ENCODE peak calls at places on chromosome 11, in six cellular contexts. One of them, this sample, is unnamed.

GRCh38 chr11:96875772-96876171 is 486.0 kb downstream of the JRKL start:
- DNase-seq in cardiac fibroblast: no peak
- DNase-seq in choroid plexus epithelial cell: no peak
- DNase-seq in pancreas: no peak
- DNase-seq in bronchial epithelial cell: no peak
- DNase-seq in ovary: no peak
- DNase-seq in this sample: no peak

GRCh38 chr11:48141475-48142100 is 75.0 kb upstream of the OR4B1 start:
- DNase-seq in cardiac fibroblast: peak
- DNase-seq in choroid plexus epithelial cell: peak
- DNase-seq in pancreas: no peak
- DNase-seq in bronchial epithelial cell: no peak
- DNase-seq in ovary: no peak
- DNase-seq in this sample: peak

GRCh38 chr11:62611705-62612365 is 740 bp downstream of the EML3 start:
- DNase-seq in cardiac fibroblast: peak
- DNase-seq in choroid plexus epithelial cell: peak
- DNase-seq in pancreas: no peak
- DNase-seq in bronchial epithelial cell: no peak
- DNase-seq in ovary: peak
- DNase-seq in this sample: peak

GRCh38 chr11:89293966-89294679 is 116.4 kb downstream of the TYR start:
- DNase-seq in cardiac fibroblast: peak
- DNase-seq in choroid plexus epithelial cell: peak
- DNase-seq in pancreas: no peak
- DNase-seq in bronchial epithelial cell: peak
- DNase-seq in ovary: peak
- DNase-seq in this sample: peak

GRCh38 chr11:87173185-87174039 is 135.7 kb downstream of the TMEM135 start:
- DNase-seq in cardiac fibroblast: peak
- DNase-seq in choroid plexus epithelial cell: peak
- DNase-seq in pancreas: no peak
- DNase-seq in bronchial epithelial cell: peak
- DNase-seq in ovary: no peak
- DNase-seq in this sample: peak

GRCh38 chr11:117654281-117654680 is 142.7 kb downstream of the DSCAML1 start:
- DNase-seq in cardiac fibroblast: no peak
- DNase-seq in choroid plexus epithelial cell: no peak
- DNase-seq in pancreas: no peak
- DNase-seq in bronchial epithelial cell: no peak
- DNase-seq in ovary: no peak
- DNase-seq in this sample: no peak

GRCh38 chr11:8779732-8780131 is 97.1 kb downstream of the RPL27A start:
- DNase-seq in cardiac fibroblast: no peak
- DNase-seq in choroid plexus epithelial cell: no peak
- DNase-seq in pancreas: no peak
- DNase-seq in bronchial epithelial cell: no peak
- DNase-seq in ovary: no peak
- DNase-seq in this sample: no peak

GRCh38 chr11:14793546-14793945 is 98.5 kb downstream of the CYP2R1 start:
- DNase-seq in cardiac fibroblast: no peak
- DNase-seq in choroid plexus epithelial cell: no peak
- DNase-seq in pancreas: no peak
- DNase-seq in bronchial epithelial cell: peak
- DNase-seq in ovary: no peak
- DNase-seq in this sample: no peak

GRCh38 chr11:120645639-120646038 is 134.1 kb downstream of the GRIK4 start:
- DNase-seq in cardiac fibroblast: no peak
- DNase-seq in choroid plexus epithelial cell: peak
- DNase-seq in pancreas: no peak
- DNase-seq in bronchial epithelial cell: no peak
- DNase-seq in ovary: no peak
- DNase-seq in this sample: peak

GRCh38 chr11:2768471-2769408 is 68.9 kb upstream of the KCNQ1OT1 start:
- DNase-seq in cardiac fibroblast: peak
- DNase-seq in choroid plexus epithelial cell: peak
- DNase-seq in pancreas: no peak
- DNase-seq in bronchial epithelial cell: peak
- DNase-seq in ovary: peak
- DNase-seq in this sample: peak

GRCh38 chr11:78138694-78139421 is 568 bp downstream of the ALG8 start:
- DNase-seq in cardiac fibroblast: peak
- DNase-seq in choroid plexus epithelial cell: peak
- DNase-seq in pancreas: no peak
- DNase-seq in bronchial epithelial cell: peak
- DNase-seq in ovary: no peak
- DNase-seq in this sample: peak

GRCh38 chr11:46896719-46897406 is 21.5 kb downstream of the LRP4 start:
- DNase-seq in cardiac fibroblast: peak
- DNase-seq in choroid plexus epithelial cell: peak
- DNase-seq in pancreas: no peak
- DNase-seq in bronchial epithelial cell: peak
- DNase-seq in ovary: no peak
- DNase-seq in this sample: peak

GRCh38 chr11:134181707-134182106 is 42.1 kb downstream of the NCAPD3 start:
- DNase-seq in cardiac fibroblast: no peak
- DNase-seq in choroid plexus epithelial cell: no peak
- DNase-seq in pancreas: no peak
- DNase-seq in bronchial epithelial cell: peak
- DNase-seq in ovary: no peak
- DNase-seq in this sample: no peak

GRCh38 chr11:65491614-65492386 is 7.0 kb upstream of the MALAT1 start:
- DNase-seq in cardiac fibroblast: peak
- DNase-seq in choroid plexus epithelial cell: peak
- DNase-seq in pancreas: peak
- DNase-seq in bronchial epithelial cell: peak
- DNase-seq in ovary: peak
- DNase-seq in this sample: peak

GRCh38 chr11:45847908-45848316 is 637 bp downstream of the CRY2 start:
- DNase-seq in cardiac fibroblast: peak
- DNase-seq in choroid plexus epithelial cell: peak
- DNase-seq in pancreas: peak
- DNase-seq in bronchial epithelial cell: peak
- DNase-seq in ovary: peak
- DNase-seq in this sample: peak

GRCh38 chr11:125224391-125225015 is 60.0 kb downstream of the PKNOX2 start:
- DNase-seq in cardiac fibroblast: peak
- DNase-seq in choroid plexus epithelial cell: peak
- DNase-seq in pancreas: peak
- DNase-seq in bronchial epithelial cell: no peak
- DNase-seq in ovary: peak
- DNase-seq in this sample: peak

DNA sequence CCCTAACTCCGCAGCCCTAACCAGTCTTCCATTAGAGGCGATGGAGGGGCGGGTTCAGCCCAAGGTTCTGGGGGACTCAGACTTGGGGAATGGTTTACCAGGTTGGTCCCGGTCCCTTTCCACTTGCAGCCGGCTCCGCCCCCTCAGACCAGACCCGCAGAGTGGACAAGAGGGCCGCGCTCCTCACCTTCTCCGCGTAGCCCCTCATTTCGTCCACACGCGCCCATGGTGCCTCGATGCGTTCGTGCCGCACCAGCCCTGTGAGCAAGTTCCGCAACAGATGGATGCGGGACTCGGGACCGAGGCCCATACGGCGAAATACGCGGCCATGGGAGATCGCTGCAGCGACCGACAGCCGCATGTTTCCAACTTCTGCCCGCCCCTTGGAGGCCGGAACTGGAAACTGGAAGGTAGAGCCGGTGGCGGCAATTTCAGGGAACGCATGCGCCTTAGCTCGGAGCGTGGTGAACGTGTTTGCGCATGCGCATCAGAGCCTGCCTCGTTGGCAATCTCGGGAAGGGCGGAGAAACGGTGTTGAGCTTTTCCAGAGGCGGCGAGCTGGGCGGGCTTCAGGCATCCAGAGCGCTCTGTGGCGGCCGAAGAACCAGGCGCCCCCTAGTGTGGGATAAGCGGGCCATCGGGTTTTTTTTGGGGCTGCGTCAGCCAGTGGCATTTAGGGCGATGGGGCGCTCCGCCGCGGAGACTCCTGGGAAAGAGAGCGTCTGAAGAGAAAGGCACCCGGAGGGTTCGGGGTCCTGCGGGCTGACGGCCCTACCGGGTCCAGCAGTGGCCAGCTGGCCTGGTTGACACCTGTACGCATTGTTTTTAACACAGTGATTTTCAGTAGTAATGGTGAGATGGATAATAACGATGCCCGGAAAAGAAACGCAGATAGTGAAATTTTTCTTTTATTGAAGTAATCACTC is at the start of gene MRPL17:
- DNase-seq in cardiac fibroblast: peak
- DNase-seq in choroid plexus epithelial cell: peak
- DNase-seq in pancreas: peak
- DNase-seq in bronchial epithelial cell: peak
- DNase-seq in ovary: peak
- DNase-seq in this sample: peak
- TF ChIP-seq CTCF in cardiac fibroblast: peak
- TF ChIP-seq CTCF in choroid plexus epithelial cell: peak
- TF ChIP-seq CTCF in pancreas: peak
- TF ChIP-seq CTCF in bronchial epithelial cell: peak
- TF ChIP-seq CTCF in ovary: peak
- TF ChIP-seq CTCF in this sample: peak

GRCh38 chr11:70567680-70568503 is 169.6 kb downstream of the CTTN start:
- DNase-seq in cardiac fibroblast: peak
- DNase-seq in choroid plexus epithelial cell: peak
- DNase-seq in pancreas: no peak
- DNase-seq in bronchial epithelial cell: peak
- DNase-seq in ovary: no peak
- DNase-seq in this sample: peak
- H3K4me3 ChIP-seq in cardiac fibroblast: peak
- H3K4me3 ChIP-seq in choroid plexus epithelial cell: peak
- H3K4me3 ChIP-seq in pancreas: no peak
- H3K4me3 ChIP-seq in bronchial epithelial cell: no peak
- H3K4me3 ChIP-seq in ovary: peak
- H3K4me3 ChIP-seq in this sample: peak

GRCh38 chr11:35464308-35464707 is 45.0 kb upstream of the SLC1A2 start:
- DNase-seq in cardiac fibroblast: no peak
- DNase-seq in choroid plexus epithelial cell: no peak
- DNase-seq in pancreas: no peak
- DNase-seq in bronchial epithelial cell: peak
- DNase-seq in ovary: no peak
- DNase-seq in this sample: no peak
- TF ChIP-seq CTCF in cardiac fibroblast: peak
- TF ChIP-seq CTCF in choroid plexus epithelial cell: peak
- TF ChIP-seq CTCF in pancreas: no peak
- TF ChIP-seq CTCF in bronchial epithelial cell: peak
- TF ChIP-seq CTCF in ovary: no peak
- TF ChIP-seq CTCF in this sample: peak

DNA sequence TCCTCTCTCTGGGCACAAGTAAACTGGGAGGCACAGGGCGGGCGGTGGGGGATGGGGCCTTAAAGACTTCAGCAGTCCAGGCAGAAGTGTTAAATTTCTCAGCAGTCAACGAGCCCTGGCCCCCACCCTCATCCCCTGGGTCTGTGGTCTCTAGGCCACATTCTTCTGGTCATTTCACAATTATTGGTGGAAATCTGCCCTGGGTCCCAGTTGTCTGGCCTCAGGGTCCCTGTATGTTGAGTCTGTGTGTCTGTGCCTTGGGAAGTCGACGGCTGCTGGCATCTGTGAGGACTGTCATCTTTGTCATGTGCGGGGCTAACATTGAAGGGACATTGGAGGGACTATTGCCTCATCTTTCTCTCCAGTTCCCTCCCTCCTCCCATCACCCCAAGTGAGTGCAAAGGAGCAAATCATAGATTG is 1.7 kb downstream of the TSPAN18 start:
- DNase-seq in cardiac fibroblast: no peak
- DNase-seq in choroid plexus epithelial cell: no peak
- DNase-seq in pancreas: no peak
- DNase-seq in bronchial epithelial cell: no peak
- DNase-seq in ovary: peak
- DNase-seq in this sample: no peak
- H3K4me3 ChIP-seq in cardiac fibroblast: no peak
- H3K4me3 ChIP-seq in choroid plexus epithelial cell: no peak
- H3K4me3 ChIP-seq in pancreas: no peak
- H3K4me3 ChIP-seq in bronchial epithelial cell: no peak
- H3K4me3 ChIP-seq in ovary: peak
- H3K4me3 ChIP-seq in this sample: no peak

GRCh38 chr11:33735166-33735425 is 1.1 kb downstream of the CD59 start:
- DNase-seq in cardiac fibroblast: no peak
- DNase-seq in choroid plexus epithelial cell: no peak
- DNase-seq in pancreas: no peak
- DNase-seq in bronchial epithelial cell: no peak
- DNase-seq in ovary: no peak
- DNase-seq in this sample: no peak
- TF ChIP-seq CTCF in cardiac fibroblast: no peak
- TF ChIP-seq CTCF in choroid plexus epithelial cell: no peak
- TF ChIP-seq CTCF in pancreas: no peak
- TF ChIP-seq CTCF in bronchial epithelial cell: no peak
- TF ChIP-seq CTCF in ovary: no peak
- TF ChIP-seq CTCF in this sample: no peak

GRCh38 chr11:67024966-67025365 is 2.0 kb downstream of the SYT12 start:
- DNase-seq in cardiac fibroblast: no peak
- DNase-seq in choroid plexus epithelial cell: no peak
- DNase-seq in pancreas: no peak
- DNase-seq in bronchial epithelial cell: peak
- DNase-seq in ovary: no peak
- DNase-seq in this sample: no peak

GRCh38 chr11:67022341-67022933 is 497 bp upstream of the SYT12 start:
- DNase-seq in cardiac fibroblast: peak
- DNase-seq in choroid plexus epithelial cell: peak
- DNase-seq in pancreas: peak
- DNase-seq in bronchial epithelial cell: peak
- DNase-seq in ovary: peak
- DNase-seq in this sample: peak

GRCh38 chr11:67024410-67024809 is 1.5 kb downstream of the SYT12 start:
- DNase-seq in cardiac fibroblast: no peak
- DNase-seq in choroid plexus epithelial cell: no peak
- DNase-seq in pancreas: no peak
- DNase-seq in bronchial epithelial cell: peak
- DNase-seq in ovary: no peak
- DNase-seq in this sample: no peak

GRCh38 chr11:67023957-67024353 is 1.0 kb downstream of the SYT12 start:
- DNase-seq in cardiac fibroblast: no peak
- DNase-seq in choroid plexus epithelial cell: no peak
- DNase-seq in pancreas: no peak
- DNase-seq in bronchial epithelial cell: no peak
- DNase-seq in ovary: no peak
- DNase-seq in this sample: no peak

GRCh38 chr11:67022961-67023956 is at the start of gene SYT12:
- DNase-seq in cardiac fibroblast: no peak
- DNase-seq in choroid plexus epithelial cell: peak
- DNase-seq in pancreas: no peak
- DNase-seq in bronchial epithelial cell: no peak
- DNase-seq in ovary: no peak
- DNase-seq in this sample: no peak
- H3K4me3 ChIP-seq in cardiac fibroblast: peak
- H3K4me3 ChIP-seq in choroid plexus epithelial cell: peak
- H3K4me3 ChIP-seq in pancreas: peak
- H3K4me3 ChIP-seq in bronchial epithelial cell: peak
- H3K4me3 ChIP-seq in ovary: no peak
- H3K4me3 ChIP-seq in this sample: peak

This sample was measured in astrocyte of the spinal cord.